ENCODE peak calls at places on chromosome 12, in four cellular contexts. C is stimulated activated CD4-positive, alpha-beta T cell treated with anti-CD3 and anti-CD28 coated beads, Interleukin-12 subunit alpha, Interleukin-12 subunit beta, amount 100 ng/mL, for 4 hours; I is progenitor cell of endocrine pancreas; S is heart left ventricle. L is an unnamed sample.

GRCh38 chr12:123005081-123005626 is 24.7 kb downstream of the ARL6IP4 start:
- DNase-seq in C (no peak), I (no peak), S (no peak), L (no peak)

GRCh38 chr12:14272954-14273910 is 92.2 kb upstream of the ATF7IP start:
- DNase-seq in C (no peak), I (no peak), S (no peak), L (no peak)

GRCh38 chr12:51218607-51219161 is 822 bp upstream of the POU6F1 start:
- DNase-seq in C (no peak), I (peak; percentile 15), S (no peak), L (no peak)

GRCh38 chr12:109592195-109592904 is 18.8 kb downstream of the MVK start:
- DNase-seq in C (no peak), I (no peak), S (no peak), L (no peak)

GRCh38 chr12:8609061-8609570 is 3.5 kb downstream of the AICDA start:
- DNase-seq in C (no peak), I (no peak), S (no peak), L (peak; percentile 35)

GRCh38 chr12:12333407-12333831 is 16.6 kb downstream of the MANSC1 start:
- DNase-seq in C (no peak), I (no peak), S (no peak), L (no peak)

GRCh38 chr12:118290130-118290529 is 82.6 kb downstream of the TAOK3 start:
- DNase-seq in C (no peak), I (no peak), S (no peak), L (no peak)

GRCh38 chr12:26031814-26032213 is 73.3 kb downstream of the RASSF8 start:
- DNase-seq in C (no peak), I (no peak), S (no peak), L (no peak)

GRCh38 chr12:50620050-50620974 is 115.5 kb downstream of the DIP2B start:
- DNase-seq in C (no peak), I (no peak), S (no peak), L (no peak)

GRCh38 chr12:111359914-111360276 is 9.0 kb downstream of the PHETA1 start:
- DNase-seq in C (no peak), I (no peak), S (no peak), L (no peak)

GRCh38 chr12:120100630-120101029 is 15.9 kb downstream of the RAB35 start:
- DNase-seq in C (no peak), I (no peak), S (peak; percentile 86), L (no peak)

GRCh38 chr12:128961957-128962356 is 108.7 kb downstream of the GLT1D1 start:
- DNase-seq in C (no peak), I (no peak), S (no peak), L (no peak)

GRCh38 chr12:53453953-53454640 is 2.2 kb downstream of the PCBP2 start:
- DNase-seq in C (no peak), I (no peak), S (no peak), L (no peak)

GRCh38 chr12:461425-461824 is 1.7 kb downstream of the B4GALNT3 start:
- DNase-seq in C (no peak), I (no peak), S (no peak), L (no peak)

GRCh38 chr12:1083086-1083887 is 92.3 kb downstream of the ERC1 start:
- DNase-seq in C (no peak), I (no peak), S (no peak), L (no peak)

GRCh38 chr12:27179399-27180214 is 64.5 kb upstream of the STK38L start:
- DNase-seq in C (no peak), I (no peak), S (no peak), L (no peak)

GRCh38 chr12:125056306-125056705 is 8.9 kb upstream of the AACS start:
- DNase-seq in C (no peak), I (no peak), S (no peak), L (no peak)

GRCh38 chr12:46585854-46586621 is 213.5 kb upstream of the SLC38A2 start:
- DNase-seq in C (no peak), I (no peak), S (no peak), L (peak; percentile 42)

GRCh38 chr12:75086086-75087038 is 123.3 kb downstream of the KCNC2 start:
- DNase-seq in C (no peak), I (no peak), S (no peak), L (no peak)

GRCh38 chr12:46884362-46884761 is 58.6 kb upstream of the SLC38A4 start:
- DNase-seq in C (no peak), I (no peak), S (no peak), L (no peak)

GRCh38 chr12:121577443-121578180 is 3.2 kb downstream of the KDM2B start:
- DNase-seq in C (no peak), I (no peak), S (no peak), L (no peak)

GRCh38 chr12:119911147-119911546 is 34.0 kb upstream of the CIT start:
- DNase-seq in C (no peak), I (no peak), S (no peak), L (no peak)

GRCh38 chr12:11906284-11906935 is 164.3 kb upstream of the BCL2L14 start:
- DNase-seq in C (no peak), I (no peak), S (no peak), L (no peak)

GRCh38 chr12:71157601-71158233 is at the start of gene TSPAN8:
- DNase-seq in C (no peak), I (no peak), S (no peak), L (no peak)

L was measured in endothelial cell.